ENCODE peak calls at places on chromosomes 4 and X, in seven cellular contexts. E is GM12865, K is nephron progenitor cell, R is cardiac muscle cell, S is HFF-Myc, I is lung, X is activated B cell treated with CpG ODN at 0.5 μM for 24 hours. P is an unnamed sample.

GRCh38 chr4:184322328-184323025 is 104.8 kb upstream of the ENPP6 start:
- DNase-seq in I (no peak), X (no peak), K (no peak), R (no peak), E (no peak), S (no peak), P (no peak)

GRCh38 chr4:11720292-11720691 is 291.6 kb upstream of the HS3ST1 start:
- DNase-seq in R (peak; percentile 73), I (no peak), E (peak; percentile 20), S (no peak), X (no peak), K (no peak), P (no peak)

GRCh38 chr4:125464146-125464545 is 149.4 kb downstream of the FAT4 start:
- DNase-seq in K (no peak), E (no peak), S (no peak), X (no peak), R (no peak), I (no peak), P (no peak)

GRCh38 chrX:17922303-17922702 is 61.2 kb upstream of the RAI2 start:
- DNase-seq in S (no peak), E (no peak), K (no peak), X (no peak), R (no peak), I (no peak), P (no peak)

GRCh38 chr4:66688674-66689073 is 856.6 kb downstream of the CENPC start:
- DNase-seq in E (no peak), X (no peak), I (no peak), S (no peak), K (no peak), R (peak; percentile 55), P (no peak)

GRCh38 chr4:41796545-41797210 is 48.2 kb upstream of the PHOX2B start:
- DNase-seq in X (no peak), E (no peak), K (peak; percentile 6), I (no peak), S (no peak), R (no peak), P (no peak)

GRCh38 chr4:74374561-74375327 is 9.8 kb downstream of the EREG start:
- DNase-seq in X (no peak), S (peak; percentile 56), E (no peak), I (peak; percentile 53), K (no peak), R (peak; percentile 83), P (no peak)

GRCh38 chr4:188780686-188781085 is 641.4 kb downstream of the TRIML1 start:
- DNase-seq in K (no peak), I (no peak), R (no peak), E (no peak), X (no peak), S (no peak), P (no peak)

GRCh38 chrX:120260369-120260768 is 9.8 kb downstream of the ZBTB33 start:
- DNase-seq in X (no peak), I (no peak), K (no peak), E (no peak), R (no peak), S (no peak), P (no peak)

GRCh38 chr4:68895561-68896198 is 55.9 kb downstream of the UGT2A3 start:
- DNase-seq in K (no peak), X (no peak), I (no peak), E (no peak), R (no peak), S (no peak), P (no peak)

GRCh38 chrX:641671-642435 is 11.3 kb downstream of the SHOX start:
- DNase-seq in E (no peak), K (no peak), S (no peak), R (no peak), X (no peak), I (no peak), P (no peak)

GRCh38 chrX:121052122-121052521 is 4.7 kb downstream of the GLUD2 start:
- DNase-seq in K (no peak), E (no peak), R (no peak), S (no peak), I (no peak), X (no peak), P (no peak)

DNA sequence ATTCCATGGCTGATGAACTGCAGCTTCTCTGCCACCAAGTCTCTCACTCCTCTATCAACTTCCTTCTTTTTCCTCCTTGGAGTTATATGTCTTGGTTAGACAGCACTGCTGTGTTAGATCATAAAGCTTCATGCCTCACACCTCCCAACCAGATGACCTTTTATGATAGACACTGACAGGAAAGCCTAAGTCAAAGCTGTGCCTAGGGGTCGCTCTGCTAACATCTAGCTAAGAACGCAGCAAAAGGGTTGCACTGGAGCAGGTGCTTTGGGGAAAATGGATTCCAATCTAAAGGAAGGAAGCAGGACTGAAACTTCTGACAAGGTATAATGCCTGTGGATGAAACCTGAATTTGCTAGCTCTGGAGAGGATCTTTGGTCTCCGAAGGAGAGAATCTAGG is 509.7 kb downstream of the SMARCA1 start:
- DNase-seq in X (no peak), S (no peak), I (no peak), R (no peak), K (no peak), E (no peak), P (no peak)
- TF ChIP-seq CTCF in X (no peak), S (no peak), I (no peak), R (no peak), K (no peak), E (no peak), P (no peak)

DNA sequence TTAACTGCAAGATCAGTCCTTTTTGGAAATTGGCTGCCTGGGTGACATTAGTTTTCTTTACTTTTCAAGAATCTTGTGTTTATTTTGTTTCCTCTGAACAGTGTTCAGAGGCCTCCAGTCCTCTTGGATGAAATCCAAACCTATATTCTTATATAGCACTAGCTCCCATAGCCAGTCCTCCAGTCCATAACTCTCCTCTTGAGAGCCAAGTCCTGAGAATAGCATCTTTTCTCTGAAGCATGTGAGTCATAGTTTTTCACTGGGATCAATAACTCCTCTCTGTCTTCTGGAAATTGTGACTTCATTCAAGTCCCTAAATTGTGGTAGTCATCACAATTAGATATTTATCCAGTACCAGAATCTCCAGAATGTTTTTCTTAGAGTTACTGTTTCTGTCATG is 357.5 kb downstream of the RAPGEF2 start:
- DNase-seq in I (no peak), S (no peak), R (no peak), X (no peak), E (no peak), K (no peak), P (no peak)
- TF ChIP-seq CTCF in I (no peak), S (no peak), R (no peak), X (no peak), E (no peak), K (no peak), P (no peak)

DNA sequence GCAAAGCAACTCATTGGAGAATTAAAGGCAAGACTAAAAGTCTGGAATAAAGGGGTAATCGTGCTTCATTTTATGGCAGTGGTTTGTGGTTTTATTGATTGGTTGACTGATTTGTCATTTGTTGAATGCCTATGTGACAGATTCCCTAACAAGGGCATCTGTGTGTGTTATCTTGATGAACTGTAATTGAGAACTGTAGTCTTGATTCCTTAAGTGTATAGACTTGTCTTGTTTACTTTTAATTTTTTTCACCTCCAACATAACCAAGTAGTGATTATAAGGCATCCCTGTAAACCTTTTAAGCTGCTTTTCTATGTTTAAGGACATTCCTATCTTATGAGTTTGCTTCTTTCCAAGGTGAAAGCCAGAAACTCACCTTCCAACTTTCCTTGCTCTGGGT is 216.0 kb upstream of the TAPT1 start:
- DNase-seq in K (no peak), I (no peak), S (no peak), X (no peak), E (no peak), R (no peak), P (no peak)
- TF ChIP-seq CTCF in K (no peak), I (no peak), S (no peak), X (no peak), E (no peak), R (no peak), P (no peak)

GRCh38 chrX:76127341-76127740 is 45.5 kb upstream of the PBDC1 start:
- DNase-seq in S (no peak), I (no peak), E (peak; percentile 1), K (no peak), X (no peak), R (no peak), P (no peak)
- TF ChIP-seq CTCF in S (peak; percentile 11), I (no peak), E (no peak), K (no peak), X (no peak), R (no peak), P (no peak)

GRCh38 chrX:10077425-10078188 is 79.2 kb upstream of the CLCN4 start:
- DNase-seq in S (no peak), E (no peak), R (no peak), X (no peak), K (no peak), I (no peak), P (no peak)
- TF ChIP-seq CTCF in S (no peak), E (no peak), R (no peak), X (no peak), K (no peak), I (no peak), P (no peak)

GRCh38 chr4:2175990-2176698 is 65.8 kb downstream of the HAUS3 start:
- DNase-seq in I (no peak), K (no peak), E (no peak), X (no peak), S (no peak), R (no peak), P (no peak)
- TF ChIP-seq CTCF in I (no peak), K (no peak), E (no peak), X (no peak), S (no peak), R (no peak), P (no peak)

DNA sequence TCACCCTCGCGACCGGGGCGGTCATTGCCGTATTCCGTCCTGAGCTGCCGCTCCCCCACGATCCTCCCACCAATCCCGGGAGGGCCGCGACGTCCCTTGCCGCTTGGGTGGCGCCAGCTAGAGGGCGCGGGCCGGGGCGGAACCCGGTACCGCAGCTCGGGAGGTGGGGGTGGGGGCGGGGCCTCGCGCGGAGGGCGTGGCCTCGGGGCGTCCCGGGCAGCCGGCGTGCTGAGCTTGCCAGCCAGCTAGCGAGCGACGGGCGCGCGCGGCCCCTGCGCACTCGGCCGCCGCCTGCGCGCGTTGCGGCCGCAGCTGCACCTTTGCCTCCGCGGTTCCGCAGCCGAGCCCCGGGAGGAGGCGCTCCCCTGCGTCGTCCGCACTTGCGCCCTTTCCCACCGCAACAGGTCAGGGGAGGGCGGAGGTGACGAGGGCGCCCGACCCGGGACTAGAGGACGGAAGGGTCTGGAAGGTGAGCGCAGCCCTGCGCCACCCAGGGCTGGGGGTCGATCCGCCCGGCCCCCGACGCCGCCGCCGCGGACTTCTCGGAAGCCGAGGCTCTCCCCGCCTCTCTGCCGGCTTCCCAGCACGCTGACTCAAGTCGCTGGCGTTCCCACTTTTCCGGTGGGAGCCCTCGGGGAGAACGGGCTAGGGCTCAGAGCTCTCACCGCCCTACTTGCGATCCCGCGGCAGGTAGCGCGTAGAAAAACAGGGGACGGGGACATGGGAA is at the start of gene AFF1:
- DNase-seq in R (peak; percentile 95), X (peak; percentile 79), I (peak; percentile 94), S (peak; percentile 48), E (peak; percentile 98), K (peak; percentile 93), P (peak; percentile 81)
- TF ChIP-seq CTCF in R (peak; percentile 27), X (no peak), I (peak; percentile 23), S (peak; percentile 29), E (peak; percentile 36), K (no peak), P (no peak)

GRCh38 chr4:107044170-107044569 is 8.1 kb upstream of the DKK2 start:
- DNase-seq in R (no peak), K (no peak), S (no peak), X (no peak), E (no peak), I (no peak), P (no peak)
- TF ChIP-seq CTCF in R (peak; percentile 17), K (no peak), S (peak; percentile 16), X (no peak), E (no peak), I (no peak), P (no peak)